ENCODE peak calls at places on chromosome 12, in five cellular contexts. S is HTR-8/SVneo, V is right atrium auricular region, K is right lobe of liver, T is dorsolateral prefrontal cortex. H is an unnamed sample.

GRCh38 chr12:45583011-45583657 is 146.4 kb upstream of the ARID2 start:
- DNase-seq in K (no peak), S (no peak), V (no peak), T (no peak), H (peak; percentile 30)

GRCh38 chr12:46468159-46468558 is 95.6 kb upstream of the SLC38A2 start:
- DNase-seq in S (no peak), V (peak; percentile 72), K (no peak), T (no peak), H (no peak)

GRCh38 chr12:120110550-120111501 is 5.7 kb downstream of the RAB35 start:
- DNase-seq in V (peak; percentile 66), K (peak; percentile 69), T (no peak), S (no peak), H (no peak)

GRCh38 chr12:128794661-128795529 is 28.9 kb downstream of the SLC15A4 start:
- DNase-seq in K (no peak), V (no peak), S (no peak), T (no peak), H (no peak)

GRCh38 chr12:55188974-55189556 is 31.8 kb upstream of the OR10A7 start:
- DNase-seq in V (no peak), S (peak; percentile 38), T (no peak), K (no peak), H (peak; percentile 59)

GRCh38 chr12:31362759-31363415 is 36.9 kb upstream of the SINHCAF start:
- DNase-seq in V (no peak), K (no peak), S (no peak), T (no peak), H (no peak)

GRCh38 chr12:103884316-103884715 is 43.3 kb upstream of the NT5DC3 start:
- DNase-seq in T (no peak), K (no peak), V (no peak), S (peak; percentile 54), H (no peak)

GRCh38 chr12:123492290-123492689 is 34.4 kb downstream of the SNRNP35 start:
- DNase-seq in S (no peak), V (no peak), T (no peak), K (no peak), H (no peak)

GRCh38 chr12:11894890-11895289 is 175.8 kb upstream of the BCL2L14 start:
- DNase-seq in S (no peak), T (no peak), K (no peak), V (no peak), H (no peak)

GRCh38 chr12:45216983-45217485 is 1.1 kb downstream of the ANO6 start:
- DNase-seq in K (no peak), S (no peak), V (no peak), T (no peak), H (no peak)

GRCh38 chr12:27133022-27133590 is 50.7 kb upstream of the C12orf71 start:
- DNase-seq in V (no peak), T (no peak), S (no peak), K (no peak), H (no peak)